ENCODE peak calls at places on chromosomes 13 and 19, in ten cellular contexts. F is lower lobe of right lung; O is pancreas; U is sigmoid colon; G is CD8-positive, alpha-beta T cell; Z is heart left ventricle; D is PC-9; Y is AG04450; B is left ventricle myocardium inferior; I is uterus. C is an unnamed sample.

GRCh38 chr13:24308068-24308445 is 1.3 kb upstream of the C1QTNF9 start:
- DNase-seq in F (no peak), O (peak; percentile 45), U (peak; percentile 57), G (no peak), Z (no peak), D (no peak), Y (no peak), B (no peak), I (no peak), C (no peak)

GRCh38 chr13:97369269-97369893 is 64.6 kb upstream of the RAP2A start:
- DNase-seq in F (no peak), O (no peak), U (no peak), G (no peak), Z (no peak), D (no peak), Y (no peak), B (no peak), I (no peak), C (no peak)

GRCh38 chr13:62358646-62358932 is 942.9 kb upstream of the PCDH20 start:
- DNase-seq in F (no peak), O (no peak), U (no peak), G (no peak), Z (no peak), D (no peak), Y (no peak), B (no peak), I (no peak), C (no peak)

GRCh38 chr13:48492123-48493075 is 40.5 kb downstream of the RCBTB2 start:
- DNase-seq in F (peak; percentile 79), O (no peak), U (peak; percentile 88), G (peak; percentile 59), Z (peak; percentile 86), D (no peak), Y (no peak), B (peak; percentile 82), I (peak; percentile 68), C (peak; percentile 69)

GRCh38 chr13:44311011-44311481 is 62.6 kb upstream of the SERP2 start:
- DNase-seq in F (peak; percentile 76), O (no peak), U (peak; percentile 85), G (no peak), Z (no peak), D (peak; percentile 43), Y (no peak), B (no peak), I (no peak), C (no peak)

GRCh38 chr13:29595380-29596063 is at the start of gene SLC7A1:
- DNase-seq in F (peak; percentile 86), O (peak; percentile 88), U (peak; percentile 90), G (peak; percentile 75), Z (peak; percentile 75), D (peak; percentile 84), Y (no peak), B (peak; percentile 73), I (peak; percentile 77), C (peak; percentile 78)

GRCh38 chr19:19064098-19064722 is 416 bp downstream of the SLC25A42 start:
- DNase-seq in F (no peak), O (no peak), U (no peak), G (no peak), Z (no peak), D (no peak), Y (no peak), B (no peak), I (no peak), C (no peak)

GRCh38 chr19:32404939-32405430 is 585 bp upstream of the DPY19L3 start:
- DNase-seq in F (peak; percentile 77), O (peak; percentile 79), U (peak; percentile 80), G (no peak), Z (peak; percentile 71), D (peak; percentile 50), Y (no peak), B (peak; percentile 71), I (peak; percentile 66), C (peak; percentile 58)

GRCh38 chr13:105442941-105443340 is 1092.5 kb downstream of the EFNB2 start:
- DNase-seq in F (no peak), O (no peak), U (no peak), G (no peak), Z (no peak), D (peak; percentile 28), Y (peak; percentile 95), B (no peak), I (no peak), C (no peak)

GRCh38 chr13:94139393-94139995 is 340.0 kb downstream of the DCT start:
- DNase-seq in F (no peak), O (no peak), U (no peak), G (no peak), Z (no peak), D (no peak), Y (peak; percentile 8), B (no peak), I (no peak), C (no peak)

GRCh38 chr13:51534075-51534817 is 50.0 kb upstream of the WDFY2 start:
- DNase-seq in F (peak; percentile 80), O (no peak), U (no peak), G (peak; percentile 16), Z (peak; percentile 27), D (no peak), Y (no peak), B (peak; percentile 32), I (no peak), C (no peak)

GRCh38 chr19:49210108-49210900 is 52.7 kb downstream of the TRPM4 start:
- DNase-seq in F (peak; percentile 60), O (peak; percentile 90), U (peak; percentile 84), G (no peak), Z (no peak), D (no peak), Y (no peak), B (no peak), I (peak; percentile 32), C (peak; percentile 65)

GRCh38 chr19:48271531-48272151 is 1.8 kb downstream of the ZNF114 start:
- DNase-seq in F (peak; percentile 65), O (no peak), U (no peak), G (no peak), Z (peak; percentile 42), D (peak; percentile 66), Y (no peak), B (peak; percentile 40), I (peak; percentile 38), C (peak; percentile 35)

GRCh38 chr19:38045554-38046253 is 138.7 kb downstream of the SIPA1L3 start:
- DNase-seq in F (no peak), O (no peak), U (no peak), G (no peak), Z (no peak), D (no peak), Y (no peak), B (no peak), I (no peak), C (no peak)

GRCh38 chr19:58499021-58499927 is 12.5 kb downstream of the SLC27A5 start:
- DNase-seq in F (peak; percentile 100), O (peak; percentile 100), U (peak; percentile 100), G (peak; percentile 89), Z (peak; percentile 100), D (peak; percentile 97), Y (peak; percentile 96), B (peak; percentile 100), I (peak; percentile 100), C (peak; percentile 100)

GRCh38 chr13:113526466-113527220 is 36.1 kb upstream of the DCUN1D2 start:
- DNase-seq in F (no peak), O (no peak), U (no peak), G (no peak), Z (no peak), D (no peak), Y (no peak), B (no peak), I (no peak), C (no peak)

GRCh38 chr19:2048959-2049740 is 1.9 kb downstream of the MKNK2 start:
- DNase-seq in F (peak; percentile 45), O (peak; percentile 75), U (peak; percentile 81), G (no peak), Z (no peak), D (no peak), Y (no peak), B (no peak), I (no peak), C (peak; percentile 44)

GRCh38 chr19:3135961-3136683 is at the start of gene GNA15:
- DNase-seq in F (peak; percentile 81), O (no peak), U (no peak), G (no peak), Z (no peak), D (peak; percentile 64), Y (no peak), B (no peak), I (no peak), C (no peak)

GRCh38 chr19:5547881-5548280 is 19.9 kb downstream of the TINCR start:
- DNase-seq in F (no peak), O (no peak), U (no peak), G (no peak), Z (no peak), D (peak; percentile 50), Y (peak; percentile 13), B (no peak), I (no peak), C (no peak)

DNA sequence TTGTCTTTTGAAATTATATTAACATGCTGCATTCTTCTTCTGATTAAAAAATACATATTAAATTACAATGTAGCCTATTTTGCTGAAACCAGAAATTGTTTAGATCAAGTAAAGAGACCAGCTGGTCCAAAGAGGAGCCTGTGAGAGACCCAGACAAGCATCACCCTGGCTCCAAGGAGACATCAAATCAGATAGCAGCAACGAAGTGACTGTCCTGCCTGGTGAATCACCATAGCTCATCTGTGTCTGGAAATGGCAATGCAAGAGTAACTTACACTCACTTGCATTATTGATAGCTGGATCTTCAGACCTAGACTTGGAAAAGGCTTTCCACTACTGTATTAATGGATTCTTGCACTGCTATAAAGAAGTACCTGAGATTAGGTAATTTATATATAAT is 169.1 kb downstream of the KCTD12 start:
- DNase-seq in F (no peak), O (no peak), U (no peak), G (no peak), Z (no peak), D (no peak), Y (no peak), B (no peak), I (no peak), C (no peak)
- H3K9me3 ChIP-seq in F (no peaks in the 10 kb centered on the region), O (no peaks in the 10 kb centered on the region), U (no peaks in the 10 kb centered on the region), G (no peaks in the 10 kb centered on the region), Z (no peaks in the 10 kb centered on the region), D (no peaks in the 10 kb centered on the region), Y (no peaks in the 10 kb centered on the region), B (no peaks in the 10 kb centered on the region), I (no peaks in the 10 kb centered on the region), C (no peaks in the 10 kb centered on the region)

GRCh38 chr19:23070353-23070781 is 46.5 kb upstream of the ZNF730 start:
- DNase-seq in F (no peak), O (peak; percentile 19), U (peak; percentile 68), G (no peak), Z (peak; percentile 34), D (no peak), Y (no peak), B (peak; percentile 46), I (peak; percentile 52), C (peak; percentile 51)
- H3K9me3 ChIP-seq in F (no peaks in the 10 kb centered on the region), O (no peaks in the 10 kb centered on the region), U (no peaks in the 10 kb centered on the region), G (no peaks in the 10 kb centered on the region), Z (no peaks in the 10 kb centered on the region), D (no peaks in the 10 kb centered on the region), Y (peaks cover 25% of the 10 kb centered on the region), B (no peaks in the 10 kb centered on the region), I (no peaks in the 10 kb centered on the region), C (no peaks in the 10 kb centered on the region)

GRCh38 chr19:36489920-36490415 is 607 bp upstream of the ZNF566 start:
- DNase-seq in F (peak; percentile 79), O (peak; percentile 63), U (no peak), G (peak; percentile 59), Z (peak; percentile 86), D (no peak), Y (peak; percentile 84), B (peak; percentile 80), I (peak; percentile 79), C (no peak)
- H3K9me3 ChIP-seq in F (no peaks in the 10 kb centered on the region), O (no peaks in the 10 kb centered on the region), U (no peaks in the 10 kb centered on the region), G (no peaks in the 10 kb centered on the region), Z (no peaks in the 10 kb centered on the region), D (peaks cover 9% of the 10 kb centered on the region), Y (peaks cover 25% of the 10 kb centered on the region), B (peaks cover 5% of the 10 kb centered on the region), I (no peaks in the 10 kb centered on the region), C (no peaks in the 10 kb centered on the region)

GRCh38 chr19:9500796-9501195 is 2.4 kb upstream of the ZNF560 start:
- DNase-seq in F (no peak), O (no peak), U (no peak), G (no peak), Z (no peak), D (no peak), Y (no peak), B (no peak), I (no peak), C (no peak)
- H3K9me3 ChIP-seq in F (peaks cover 63% of the 10 kb centered on the region), O (no peaks in the 10 kb centered on the region), U (peaks cover 56% of the 10 kb centered on the region), G (peaks cover 23% of the 10 kb centered on the region), Z (peaks cover 86% of the 10 kb centered on the region), D (peaks cover 26% of the 10 kb centered on the region), Y (peaks cover 35% of the 10 kb centered on the region), B (peaks cover 92% of the 10 kb centered on the region), I (peaks cover 25% of the 10 kb centered on the region), C (peaks cover 21% of the 10 kb centered on the region)

C was measured in ovary.